ENCODE peak calls at places on chromosomes 13 and 19, in four cellular contexts. U is A549, V is GM06990, E is AG04449. T is an unnamed sample.

GRCh38 chr13:40982772-40983171 is 36.3 kb downstream of the ELF1 start:
- DNase-seq in U (no peak), V (peak), E (no peak), T (no peak)

GRCh38 chr13:38705351-38705750 is 18.5 kb downstream of the FREM2 start:
- DNase-seq in U (no peak), V (no peak), E (no peak), T (no peak)

GRCh38 chr13:107373551-107373950 is 805.6 kb upstream of the ARGLU1 start:
- DNase-seq in U (no peak), V (no peak), E (no peak), T (peak)

GRCh38 chr13:108895220-108895704 is 265.9 kb downstream of the MYO16 start:
- DNase-seq in U (no peak), V (no peak), E (peak), T (peak)

GRCh38 chr19:42352216-42352892 is 26.9 kb downstream of the MEGF8 start:
- DNase-seq in U (no peak), V (no peak), E (no peak), T (no peak)

GRCh38 chr13:31159306-31159705 is 2.4 kb downstream of the HSPH1 start:
- DNase-seq in U (no peak), V (no peak), E (no peak), T (no peak)

GRCh38 chr13:62162860-62163259 is 747.2 kb upstream of the PCDH20 start:
- DNase-seq in U (no peak), V (no peak), E (no peak), T (no peak)

GRCh38 chr19:38221421-38221820 is 2.6 kb downstream of the DPF1 start:
- DNase-seq in U (no peak), V (no peak), E (no peak), T (no peak)

GRCh38 chr19:18306903-18307681 is 15.8 kb downstream of the LSM4 start:
- DNase-seq in U (no peak), V (no peak), E (no peak), T (no peak)

GRCh38 chr13:110380359-110381028 is 73.4 kb downstream of the COL4A2 start:
- DNase-seq in U (no peak), V (no peak), E (peak), T (no peak)

GRCh38 chr19:57830071-57830602 is at the start of gene ZNF587B:
- DNase-seq in U (no peak), V (peak), E (no peak), T (no peak)

GRCh38 chr13:78168981-78169380 is 250.3 kb upstream of the EDNRB start:
- DNase-seq in U (no peak), V (no peak), E (no peak), T (no peak)

GRCh38 chr19:14167013-14167593 is 30.7 kb upstream of the ASF1B start:
- DNase-seq in U (no peak), V (no peak), E (no peak), T (no peak)

GRCh38 chr13:24511824-24512207 is 762 bp downstream of the PARP4 start:
- DNase-seq in U (peak), V (peak), E (no peak), T (no peak)

GRCh38 chr13:99352351-99353271 is 45.4 kb upstream of the GPR183 start:
- DNase-seq in U (no peak), V (no peak), E (no peak), T (no peak)

GRCh38 chr13:78576266-78576665 is 27.1 kb downstream of the POU4F1 start:
- DNase-seq in U (no peak), V (no peak), E (no peak), T (no peak)

GRCh38 chr13:49791214-49791752 is 1.2 kb downstream of the KPNA3 start:
- DNase-seq in U (no peak), V (no peak), E (no peak), T (no peak)
- TF ChIP-seq CTCF in U (peak), V (peak), E (no peak), T (peak)

DNA sequence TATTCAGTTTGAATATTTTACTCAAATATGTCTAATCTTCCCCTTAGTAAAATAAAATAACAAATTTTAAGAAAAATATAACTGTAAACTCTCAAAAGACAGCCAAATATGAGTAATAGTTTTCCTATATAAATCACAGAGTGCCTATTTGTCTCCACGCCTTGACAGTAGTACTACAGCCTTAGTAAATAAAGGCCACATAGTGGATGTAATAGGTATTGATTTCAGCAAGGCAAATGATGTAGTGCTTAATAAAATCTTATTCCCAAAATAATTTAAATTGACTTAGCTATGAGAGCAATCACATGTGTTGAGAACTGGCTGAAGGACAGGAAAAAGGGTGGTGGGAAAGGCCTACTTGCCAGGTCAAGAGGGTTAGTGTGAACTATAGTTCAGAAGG is 747.2 kb downstream of the OLFM4 start:
- DNase-seq in U (no peak), V (no peak), E (no peak), T (no peak)
- TF ChIP-seq CTCF in U (no peak), V (no peak), E (no peak), T (no peak)

GRCh38 chr13:94345374-94346195 is 133.9 kb downstream of the DCT start:
- DNase-seq in U (no peak), V (no peak), E (no peak), T (peak)
- TF ChIP-seq CTCF in U (peak), V (peak), E (no peak), T (peak)

GRCh38 chr13:47126432-47126831 is 229.6 kb upstream of the HTR2A start:
- DNase-seq in U (no peak), V (no peak), E (no peak), T (no peak)
- TF ChIP-seq CTCF in U (no peak), V (peak), E (no peak), T (no peak)